ENCODE peak calls at places on chromosomes 2 and 18, in five cellular contexts. M, E, U, T and B are unnamed samples.
A peak's percentile ranks its signal among the peaks of the same experiment; 100 is the strongest.

GRCh38 chr2:131050896-131051295 is 42.4 kb downstream of the FAM168B start:
- DNase-seq in T (no peak), U (no peak), E (no peak), M (no peak), B (no peak)

GRCh38 chr2:9230051-9230802 is 23.6 kb downstream of the ASAP2 start:
- DNase-seq in M (peak; percentile 60), T (no peak), E (peak; percentile 61), U (no peak), B (no peak)

GRCh38 chr2:26251893-26252292 is 7.2 kb downstream of the HADHB start:
- DNase-seq in U (no peak), M (peak; percentile 12), T (no peak), E (peak; percentile 45), B (no peak)

GRCh38 chr2:168192143-168192785 is 55.1 kb downstream of the STK39 start:
- DNase-seq in E (no peak), M (peak; percentile 54), T (no peak), U (no peak), B (no peak)

GRCh38 chr2:148253716-148254115 is 232.8 kb downstream of the MBD5 start:
- DNase-seq in U (no peak), M (peak; percentile 12), T (no peak), E (no peak), B (no peak)

GRCh38 chr2:96769816-96770215 is 9.1 kb downstream of the CNNM4 start:
- DNase-seq in T (no peak), M (peak; percentile 41), U (no peak), E (no peak), B (no peak)

GRCh38 chr18:3710712-3711269 is 260.8 kb downstream of the TGIF1 start:
- DNase-seq in U (no peak), E (no peak), M (peak; percentile 68), T (no peak), B (no peak)

GRCh38 chr2:127226520-127227263 is 6.6 kb upstream of the CYP27C1 start:
- DNase-seq in E (peak; percentile 80), M (peak; percentile 79), T (no peak), U (no peak), B (no peak)

GRCh38 chr2:17107131-17107530 is 411.1 kb downstream of the RAD51AP2 start:
- DNase-seq in U (peak; percentile 32), M (peak; percentile 45), E (peak; percentile 69), T (no peak), B (no peak)

GRCh38 chr18:70985948-70986347 is 697.1 kb downstream of the SOCS6 start:
- DNase-seq in M (no peak), U (no peak), T (no peak), E (no peak), B (no peak)

GRCh38 chr2:143410097-143410897 is 281.1 kb downstream of the ARHGAP15 start:
- DNase-seq in T (no peak), M (peak; percentile 32), U (no peak), E (no peak), B (no peak)

GRCh38 chr2:19540739-19541503 is 182.5 kb upstream of the OSR1 start:
- DNase-seq in M (peak; percentile 96), E (peak; percentile 86), U (no peak), T (no peak), B (no peak)

GRCh38 chr18:64966667-64967066 is 784.1 kb upstream of the CDH7 start:
- DNase-seq in E (no peak), M (peak; percentile 65), U (no peak), T (no peak), B (no peak)

GRCh38 chr18:74454279-74454741 is 2.8 kb downstream of the DIPK1C start:
- DNase-seq in U (no peak), E (no peak), M (no peak), T (no peak), B (no peak)

GRCh38 chr2:209671280-209671679 is 100.4 kb upstream of the UNC80 start:
- DNase-seq in M (no peak), T (no peak), U (no peak), E (no peak), B (no peak)

GRCh38 chr2:218003994-218004419 is 1.2 kb upstream of the TNS1 start:
- DNase-seq in T (no peak), U (no peak), M (peak; percentile 96), E (peak; percentile 73), B (no peak)

GRCh38 chr2:227848586-227848985 is 22.8 kb upstream of the DAW1 start:
- DNase-seq in M (no peak), U (no peak), T (no peak), E (no peak), B (no peak)

GRCh38 chr2:185108588-185108987 is 510.3 kb downstream of the ZNF804A start:
- DNase-seq in E (no peak), M (no peak), U (no peak), T (no peak), B (no peak)

GRCh38 chr2:120381661-120382060 is 35.7 kb downstream of the INHBB start:
- DNase-seq in U (no peak), T (no peak), M (no peak), E (no peak), B (no peak)

GRCh38 chr2:227406177-227407031 is 18.7 kb upstream of the SCYGR1 start:
- DNase-seq in U (peak; percentile 50), E (peak; percentile 96), M (peak; percentile 97), T (peak; percentile 54), B (peak; percentile 55)

GRCh38 chr2:9539530-9539929 is 16.1 kb downstream of the ADAM17 start:
- DNase-seq in T (no peak), M (peak; percentile 32), U (no peak), E (peak; percentile 89), B (no peak)

DNA sequence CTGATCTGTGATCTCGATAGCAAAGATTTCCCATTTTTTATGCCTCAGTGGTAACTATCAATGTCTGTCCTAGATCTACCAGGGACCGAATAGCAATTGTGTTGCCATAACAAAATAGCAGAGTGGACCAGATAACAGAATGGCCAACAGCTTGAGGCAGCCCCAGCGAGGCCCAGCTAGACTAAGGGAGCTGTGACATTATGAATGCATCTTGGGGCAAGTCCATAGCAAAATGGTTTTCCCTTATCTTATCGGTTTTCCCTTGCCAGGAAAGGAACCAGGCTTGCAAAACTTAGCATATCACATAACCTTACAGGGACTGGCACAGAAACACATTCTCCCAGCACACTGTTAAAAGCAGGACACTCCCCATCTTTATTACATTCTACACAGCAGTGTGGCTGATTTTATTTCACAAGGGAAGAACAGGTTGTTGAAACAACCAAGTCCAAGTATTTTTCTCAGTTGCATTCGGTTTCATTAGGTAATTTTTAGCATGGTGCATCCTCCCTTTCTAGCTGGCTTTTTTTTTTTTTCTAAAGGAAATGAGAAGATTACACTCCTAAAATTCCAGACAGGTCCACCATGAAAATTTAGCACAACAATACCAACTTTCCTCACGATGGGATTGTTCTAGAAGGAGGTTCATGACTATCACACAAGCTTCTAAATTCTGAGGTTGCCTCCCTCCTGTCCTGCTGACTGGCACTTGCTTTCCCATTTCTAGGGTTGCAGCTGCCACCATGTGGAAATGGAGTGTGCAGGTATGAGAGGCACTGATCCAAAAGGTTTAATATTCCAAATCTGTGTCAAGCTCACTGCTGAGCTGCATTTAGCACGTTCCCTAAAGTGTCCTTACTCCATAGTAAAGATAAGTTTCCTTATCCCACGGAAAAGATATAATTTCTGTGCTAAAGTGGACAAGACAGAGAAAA is 97.0 kb upstream of the SLC35G4 start:
- DNase-seq in E (peak; percentile 68), T (no peak), U (no peak), M (peak; percentile 65), B (no peak)
- TF ChIP-seq CTCF in E (peak; percentile 67), T (no peak), U (peak; percentile 47), M (no peak), B (no peak)

GRCh38 chr2:206442516-206442853 is 847 bp upstream of the ADAM23 start:
- DNase-seq in U (no peak), T (no peak), M (peak; percentile 30), E (no peak), B (no peak)

GRCh38 chr2:206438196-206438727 is 5.1 kb upstream of the ADAM23 start:
- DNase-seq in T (no peak), M (peak; percentile 23), U (no peak), E (no peak), B (no peak)

GRCh38 chr2:206442854-206443734 is at the start of gene ADAM23:
- DNase-seq in T (peak; percentile 30), E (peak; percentile 37), U (peak; percentile 89), M (peak; percentile 85), B (peak; percentile 66)

GRCh38 chr2:206445948-206446347 is 2.6 kb downstream of the ADAM23 start:
- DNase-seq in U (no peak), T (no peak), E (no peak), M (no peak), B (no peak)

DNA sequence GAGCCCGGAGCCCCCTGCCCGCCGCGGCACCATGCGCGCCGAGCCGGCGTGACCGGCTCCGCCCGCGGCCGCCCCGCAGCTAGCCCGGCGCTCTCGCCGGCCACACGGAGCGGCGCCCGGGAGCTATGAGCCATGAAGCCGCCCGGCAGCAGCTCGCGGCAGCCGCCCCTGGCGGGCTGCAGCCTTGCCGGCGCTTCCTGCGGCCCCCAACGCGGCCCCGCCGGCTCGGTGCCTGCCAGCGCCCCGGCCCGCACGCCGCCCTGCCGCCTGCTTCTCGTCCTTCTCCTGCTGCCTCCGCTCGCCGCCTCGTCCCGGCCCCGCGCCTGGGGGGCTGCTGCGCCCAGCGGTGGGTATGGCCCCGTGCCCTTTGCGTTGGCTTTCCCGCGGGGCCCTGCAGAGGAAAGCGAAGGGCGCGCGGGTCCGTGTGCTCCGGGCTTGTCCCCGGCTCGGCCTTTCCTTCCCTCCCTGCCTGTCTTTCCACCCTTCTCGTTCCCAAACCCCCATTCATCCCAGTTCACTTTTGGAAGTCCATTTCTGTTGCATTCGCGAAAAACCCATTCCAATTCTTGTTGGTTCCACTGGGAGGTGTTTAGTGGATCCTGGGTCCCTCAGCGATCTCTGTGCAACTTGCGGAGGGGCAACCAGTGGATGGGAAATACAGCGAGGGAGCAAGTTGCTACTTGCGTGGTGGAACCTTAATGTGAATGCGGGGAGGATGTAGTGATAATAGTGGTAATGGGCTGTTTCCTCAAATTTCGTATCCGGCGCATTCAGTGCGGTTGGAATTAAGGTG is 599 bp downstream of the ADAM23 start:
- DNase-seq in E (peak; percentile 36), U (peak; percentile 33), T (no peak), M (peak; percentile 71), B (peak; percentile 61)
- TF ChIP-seq CTCF in E (peak; percentile 5), U (peak; percentile 3), T (no peak), M (no peak), B (no peak)

GRCh38 chr2:121583555-121583954 is 52.9 kb downstream of the RNU4ATAC start:
- DNase-seq in T (no peak), U (no peak), E (no peak), M (no peak), B (no peak)
- TF ChIP-seq CTCF in T (no peak), U (no peak), E (no peak), M (no peak), B (no peak)

GRCh38 chr18:34223164-34223892 is 1.4 kb downstream of the NOL4 start:
- DNase-seq in U (peak; percentile 38), T (no peak), M (peak; percentile 10), E (no peak), B (peak; percentile 19)
- TF ChIP-seq CTCF in U (no peak), T (no peak), M (no peak), E (no peak), B (no peak)

GRCh38 chr18:54828290-54828871 is at the start of gene RAB27B:
- DNase-seq in T (no peak), M (peak; percentile 87), E (peak; percentile 94), U (peak; percentile 19), B (peak; percentile 78)
- TF ChIP-seq CTCF in T (no peak), M (no peak), E (no peak), U (no peak), B (no peak)